ENCODE peak calls at places on chromosomes 13 and 19, in eight cellular contexts. W is HCT116, B is transverse colon, E is Peyer's patch, O is right lobe of liver, N is ovary, G is tibial nerve, U is A549. L is an unnamed sample.

GRCh38 chr13:88958821-88959220 is 1287.7 kb downstream of the SLITRK5 start:
- DNase-seq in E (no peak), O (no peak), U (no peak), G (no peak), W (no peak), N (no peak), B (no peak), L (no peak)

GRCh38 chr13:100363874-100364273 is 224.7 kb downstream of the GGACT start:
- DNase-seq in W (no peak), N (no peak), U (peak; percentile 27), G (no peak), B (no peak), O (no peak), E (no peak), L (no peak)

GRCh38 chr13:46181799-46182490 is at the start of gene LCP1:
- DNase-seq in W (no peak), O (peak; percentile 61), N (no peak), U (no peak), G (no peak), B (peak; percentile 44), E (peak; percentile 84), L (peak; percentile 14)

GRCh38 chr13:76552373-76552772 is 333.8 kb downstream of the KCTD12 start:
- DNase-seq in N (no peak), W (no peak), E (no peak), B (no peak), O (no peak), U (no peak), G (no peak), L (no peak)

GRCh38 chr19:37361994-37362393 is 8.9 kb upstream of the ZNF527 start:
- DNase-seq in G (no peak), N (no peak), E (no peak), W (no peak), O (no peak), U (no peak), B (no peak), L (no peak)

GRCh38 chr19:35222373-35223005 is 6.0 kb downstream of the FAM187B start:
- DNase-seq in E (no peak), W (no peak), N (no peak), B (no peak), U (no peak), G (no peak), O (no peak), L (no peak)

GRCh38 chr19:8468761-8469458 is 24.1 kb downstream of the HNRNPM start:
- DNase-seq in N (no peak), U (no peak), O (no peak), E (no peak), B (no peak), G (no peak), W (no peak), L (no peak)

GRCh38 chr19:14110650-14111049 is 6.9 kb downstream of the PRKACA start:
- DNase-seq in G (no peak), E (no peak), O (no peak), B (no peak), U (no peak), W (no peak), N (no peak), L (no peak)

GRCh38 chr13:90594694-90595093 is 752.8 kb upstream of the MIR17HG start:
- DNase-seq in N (no peak), B (no peak), O (no peak), U (peak; percentile 13), G (no peak), W (no peak), E (no peak), L (no peak)

GRCh38 chr19:30061557-30062330 is 119.7 kb downstream of the URI1 start:
- DNase-seq in W (no peak), E (no peak), N (no peak), U (no peak), O (no peak), G (no peak), B (no peak), L (no peak)

GRCh38 chr13:113499936-113500335 is 9.4 kb upstream of the DCUN1D2 start:
- DNase-seq in U (no peak), G (no peak), N (no peak), B (no peak), W (no peak), E (no peak), O (no peak), L (no peak)

GRCh38 chr19:11821474-11821873 is 7.4 kb downstream of the ZNF440 start:
- DNase-seq in G (no peak), N (no peak), B (no peak), W (no peak), U (no peak), E (no peak), O (no peak), L (no peak)

GRCh38 chr19:48970923-48971395 is 5.8 kb downstream of the FTL start:
- DNase-seq in G (peak; percentile 69), W (no peak), E (peak; percentile 83), U (peak; percentile 88), B (peak; percentile 86), O (peak; percentile 78), N (peak; percentile 85), L (no peak)

GRCh38 chr13:89363144-89363543 is 1692.0 kb downstream of the SLITRK5 start:
- DNase-seq in W (no peak), E (no peak), O (no peak), N (no peak), G (no peak), B (no peak), U (no peak), L (no peak)

GRCh38 chr19:58325623-58326022 is 1.2 kb upstream of the ZSCAN22 start:
- DNase-seq in G (no peak), N (no peak), W (no peak), O (no peak), E (no peak), U (no peak), B (no peak), L (no peak)

GRCh38 chr19:35856546-35857149 is at the start of gene KIRREL2:
- DNase-seq in E (no peak), N (no peak), B (no peak), G (no peak), U (no peak), O (no peak), W (no peak), L (no peak)

GRCh38 chr13:31742102-31742695 is 2.9 kb downstream of the RXFP2 start:
- DNase-seq in O (peak; percentile 68), B (peak; percentile 55), N (peak; percentile 65), W (peak; percentile 40), E (peak; percentile 43), G (peak; percentile 49), U (peak; percentile 50), L (no peak)

GRCh38 chr13:87677334-87678234 is 6.4 kb downstream of the SLITRK5 start:
- DNase-seq in O (peak; percentile 49), G (no peak), W (no peak), N (no peak), B (peak; percentile 14), U (no peak), E (no peak), L (no peak)

GRCh38 chr19:29084266-29084665 is 128.7 kb downstream of the UQCRFS1 start:
- DNase-seq in G (no peak), E (no peak), W (no peak), B (no peak), U (peak; percentile 57), O (no peak), N (no peak), L (no peak)

GRCh38 chr13:106117035-106117434 is 418.4 kb downstream of the EFNB2 start:
- DNase-seq in U (no peak), W (no peak), B (no peak), O (no peak), G (no peak), N (no peak), E (no peak), L (no peak)

GRCh38 chr19:3537438-3538240 is 1.3 kb upstream of the TEKTIP1 start:
- DNase-seq in U (peak; percentile 39), N (no peak), E (no peak), B (no peak), W (no peak), O (peak; percentile 52), G (no peak), L (no peak)

GRCh38 chr19:1279782-1280341 is 4.5 kb downstream of the FAM174C start:
- DNase-seq in W (peak; percentile 64), O (peak; percentile 88), G (peak; percentile 59), N (peak; percentile 85), B (peak; percentile 89), E (peak; percentile 67), U (peak; percentile 83), L (no peak)
- TF ChIP-seq POLR2A in W (no peak), O (no peak), G (no peak), N (no peak), B (no peak), E (no peak), U (no peak), L (no peak)

GRCh38 chr19:55068803-55069136 is 5.8 kb upstream of the RDH13 start:
- DNase-seq in B (no peak), W (no peak), E (no peak), O (no peak), G (no peak), U (no peak), N (no peak), L (no peak)
- H3K4me3 ChIP-seq in B (peak overlapping the region; percentile 38), W (peak overlapping the region; percentile 50), E (peak overlapping the region; percentile 48), O (no peak overlapping the region), G (no peak overlapping the region), U (peak overlapping the region; percentile 43), N (no peak overlapping the region), L (peak overlapping the region; percentile 35)

DNA sequence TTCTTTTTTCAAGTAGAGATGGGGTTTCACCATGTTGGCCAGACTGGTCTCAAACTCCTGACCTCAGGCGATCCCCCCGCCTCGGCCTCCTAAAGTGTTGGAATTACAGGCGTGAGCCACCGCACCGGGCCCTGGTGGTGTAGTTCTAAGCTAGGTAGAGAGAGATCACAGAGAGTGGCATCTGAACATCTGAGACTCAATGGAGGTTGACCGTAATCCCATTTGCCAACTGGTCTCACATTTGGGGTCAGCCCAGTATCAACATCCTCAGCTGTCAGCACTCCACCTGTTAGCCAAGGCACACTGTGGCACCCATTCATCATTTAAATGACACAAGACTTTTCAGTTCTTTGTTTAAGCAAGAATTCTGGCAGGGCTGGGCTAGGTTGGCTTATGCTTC is 8.1 kb downstream of the SELENOW start:
- DNase-seq in W (no peak), B (no peak), O (no peak), E (no peak), N (no peak), U (no peak), G (no peak), L (no peak)
- H3K4me1 ChIP-seq in W (peaks cover 25% of the 10 kb centered on the region), B (peaks cover 14% of the 10 kb centered on the region), O (no peaks in the 10 kb centered on the region), E (no peaks in the 10 kb centered on the region), N (peaks cover 4% of the 10 kb centered on the region), U (no peaks in the 10 kb centered on the region), G (peaks cover 12% of the 10 kb centered on the region), L (no peaks in the 10 kb centered on the region)

DNA sequence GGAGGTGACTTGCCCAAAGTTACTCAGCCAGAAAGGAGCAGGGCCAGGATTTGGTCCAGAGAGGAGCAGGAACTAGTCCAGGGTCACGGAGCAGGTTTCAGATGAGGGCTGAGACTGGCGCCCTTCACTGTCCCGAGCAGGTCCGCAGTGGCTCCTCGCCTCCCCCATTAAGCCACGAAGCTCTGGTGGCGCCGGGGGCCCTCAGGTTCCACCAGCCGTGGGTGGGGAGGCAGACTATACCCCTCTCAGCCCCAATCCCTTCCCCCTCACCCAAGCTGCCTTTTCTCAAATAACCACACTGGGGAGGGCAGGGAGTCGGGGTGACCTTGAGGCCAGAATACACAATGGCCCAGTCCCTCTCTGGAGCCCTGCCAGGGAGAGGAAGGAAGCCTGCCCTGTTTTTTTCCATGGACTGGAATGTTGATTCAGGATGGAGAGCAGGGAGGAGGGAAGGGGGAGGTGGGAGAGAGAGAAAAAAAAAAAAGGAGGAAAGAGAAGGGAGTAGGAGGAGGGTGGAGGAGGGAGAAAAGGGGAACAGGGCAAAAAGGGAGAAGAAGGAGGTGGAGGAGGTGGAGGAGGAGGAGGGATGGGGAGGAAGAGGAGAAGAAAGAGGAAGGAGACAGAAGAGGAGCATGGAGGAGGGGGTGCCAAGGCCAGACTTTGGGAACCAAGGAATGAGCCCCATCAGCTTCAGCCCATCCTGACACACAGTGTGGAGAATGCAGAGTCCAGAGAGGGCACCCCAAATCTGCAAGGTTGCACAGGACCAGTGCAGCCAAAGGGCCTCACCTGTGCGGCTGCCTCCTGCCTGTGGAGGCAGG is 19.7 kb downstream of the CEACAM16 start:
- DNase-seq in G (no peak), W (no peak), U (peak; percentile 95), E (no peak), N (peak; percentile 86), B (peak; percentile 81), O (peak; percentile 88), L (no peak)
- TF ChIP-seq POLR2A in G (no peak), W (no peak), U (peak; percentile 42), E (no peak), N (no peak), B (no peak), O (no peak), L (no peak)